ENCODE peak calls at places on chromosomes 1 and 21, in seven cellular contexts. K is tibial artery, N is dorsolateral prefrontal cortex, I is progenitor cell of endocrine pancreas, F is mesothelial cell of epicardium, V is foreskin fibroblast, U is PC-3. Z is an unnamed sample.

GRCh38 chr1:52059326-52059725 is 3.2 kb downstream of the BTF3L4 start:
- DNase-seq in N (no peak), F (no peak), V (peak; percentile 62), I (no peak), U (peak; percentile 57), K (no peak), Z (no peak)

GRCh38 chr1:45870500-45870899 is 67.1 kb downstream of the MAST2 start:
- DNase-seq in V (no peak), N (no peak), F (no peak), I (no peak), K (no peak), U (peak; percentile 73), Z (no peak)

GRCh38 chr21:30234050-30234449 is 18.2 kb upstream of the CLDN8 start:
- DNase-seq in N (no peak), U (no peak), F (no peak), K (no peak), V (peak; percentile 1), I (no peak), Z (no peak)

GRCh38 chr1:172929006-172929405 is 121.7 kb downstream of the TNFSF18 start:
- DNase-seq in I (no peak), K (no peak), V (peak; percentile 75), F (no peak), N (no peak), U (peak; percentile 63), Z (no peak)

GRCh38 chr1:15603050-15603965 is 13.9 kb upstream of the DDI2 start:
- DNase-seq in N (peak; percentile 97), I (peak; percentile 81), K (peak; percentile 98), U (peak; percentile 96), V (peak; percentile 99), F (peak; percentile 92), Z (peak; percentile 97)

GRCh38 chr1:67570473-67571143 is 114.4 kb upstream of the GADD45A start:
- DNase-seq in N (no peak), F (no peak), U (peak; percentile 96), V (peak; percentile 88), I (no peak), K (no peak), Z (no peak)

GRCh38 chr21:41658321-41658720 is 108.5 kb downstream of the RIPK4 start:
- DNase-seq in U (no peak), N (no peak), V (no peak), I (no peak), F (no peak), K (peak; percentile 51), Z (no peak)

GRCh38 chr1:234336359-234336758 is 36.9 kb upstream of the COA6 start:
- DNase-seq in N (no peak), K (no peak), F (no peak), I (no peak), V (no peak), U (no peak), Z (no peak)

GRCh38 chr1:86507935-86508582 is 38.8 kb upstream of the CLCA4 start:
- DNase-seq in F (no peak), I (no peak), N (no peak), V (peak; percentile 69), U (peak; percentile 50), K (no peak), Z (no peak)

GRCh38 chr1:174017231-174017970 is 4.8 kb downstream of the RC3H1 start:
- DNase-seq in I (no peak), U (no peak), K (no peak), N (no peak), V (peak; percentile 12), F (no peak), Z (no peak)

GRCh38 chr1:198717510-198717909 is 78.7 kb downstream of the PTPRC start:
- DNase-seq in F (no peak), U (no peak), I (no peak), N (no peak), V (no peak), K (no peak), Z (no peak)

GRCh38 chr21:16509466-16509865 is 779.7 kb downstream of the USP25 start:
- DNase-seq in V (peak; percentile 96), N (no peak), F (no peak), K (no peak), I (no peak), U (no peak), Z (no peak)

GRCh38 chr1:113103048-113103447 is 30.1 kb downstream of the LRIG2 start:
- DNase-seq in F (no peak), I (no peak), U (peak; percentile 93), K (no peak), N (no peak), V (no peak), Z (no peak)

GRCh38 chr1:246608616-246609376 is 42.5 kb downstream of the CNST start:
- DNase-seq in V (peak; percentile 95), U (peak; percentile 99), K (no peak), N (no peak), F (no peak), I (no peak), Z (peak; percentile 54)

GRCh38 chr1:50183734-50184133 is 75.0 kb downstream of the ELAVL4 start:
- DNase-seq in U (no peak), K (no peak), V (no peak), N (no peak), I (no peak), F (no peak), Z (peak; percentile 10)

GRCh38 chr1:8551057-8551456 is 233.1 kb downstream of the SLC45A1 start:
- DNase-seq in N (no peak), U (no peak), K (no peak), V (no peak), F (no peak), I (no peak), Z (no peak)

GRCh38 chr1:161177112-161177935 is at the start of gene B4GALT3:
- DNase-seq in F (peak; percentile 99), U (peak; percentile 82), I (peak; percentile 94), N (peak; percentile 86), K (peak; percentile 93), V (peak; percentile 91), Z (peak; percentile 93)

GRCh38 chr21:37072239-37072987 is 458 bp downstream of the PIGP start:
- DNase-seq in I (no peak), K (no peak), F (no peak), U (peak; percentile 62), N (peak; percentile 80), V (peak; percentile 95), Z (peak; percentile 88)

GRCh38 chr21:37074195-37074510 is 1.1 kb downstream of the TTC3 start:
- DNase-seq in I (peak; percentile 20), N (no peak), U (peak; percentile 40), V (no peak), K (no peak), F (no peak), Z (no peak)

GRCh38 chr21:37072988-37073416 is at the start of the genes PIGP and TTC3:
- DNase-seq in K (peak; percentile 96), N (peak; percentile 89), U (peak; percentile 96), I (peak; percentile 99), F (peak; percentile 100), V (peak; percentile 98), Z (peak; percentile 96)

GRCh38 chr21:37074546-37074945 is 1.5 kb downstream of the TTC3 start:
- DNase-seq in I (no peak), K (no peak), F (no peak), U (no peak), N (no peak), V (no peak), Z (no peak)

GRCh38 chr21:37073417-37074194 is 552 bp downstream of the TTC3 start:
- DNase-seq in I (peak; percentile 51), N (peak; percentile 82), U (peak; percentile 33), K (peak; percentile 83), V (peak; percentile 61), F (peak; percentile 63), Z (peak; percentile 53)
- TF ChIP-seq CTCF in I (no peak), N (no peak), U (peak; percentile 30), K (no peak), V (no peak), F (no peak), Z (no peak)

GRCh38 chr1:35565742-35566133 is 7.4 kb upstream of the TFAP2E start:
- DNase-seq in N (no peak), K (no peak), V (no peak), F (no peak), U (no peak), I (no peak), Z (no peak)

GRCh38 chr1:35563166-35563565 is 5.6 kb downstream of the NCDN start:
- DNase-seq in F (no peak), U (no peak), N (no peak), I (no peak), K (no peak), V (no peak), Z (no peak)

GRCh38 chr1:35564037-35564883 is 6.7 kb downstream of the NCDN start:
- DNase-seq in V (peak; percentile 89), F (peak; percentile 76), N (no peak), I (peak; percentile 71), U (peak; percentile 81), K (peak; percentile 83), Z (peak; percentile 83)

GRCh38 chr1:35567947-35568558 is 5.1 kb upstream of the TFAP2E start:
- DNase-seq in N (no peak), F (no peak), K (no peak), I (no peak), V (no peak), U (no peak), Z (no peak)

GRCh38 chr1:35564884-35565741 is 7.5 kb downstream of the NCDN start:
- DNase-seq in K (no peak), N (no peak), V (no peak), I (no peak), U (no peak), F (no peak), Z (no peak)
- TF ChIP-seq CTCF in K (no peak), N (no peak), V (no peak), I (no peak), U (no peak), F (peak; percentile 2), Z (peak; percentile 26)

GRCh38 chr1:231553320-231553719 is 24.9 kb downstream of the TSNAX start:
- DNase-seq in I (no peak), V (no peak), K (no peak), U (no peak), N (no peak), F (no peak), Z (no peak)

GRCh38 chr1:231554969-231555368 is 26.5 kb downstream of the TSNAX start:
- DNase-seq in V (no peak), N (no peak), I (no peak), F (no peak), K (no peak), U (no peak), Z (no peak)

GRCh38 chr1:231544943-231545592 is 16.6 kb downstream of the TSNAX start:
- DNase-seq in K (no peak), V (no peak), N (no peak), I (no peak), U (no peak), F (no peak), Z (no peak)

GRCh38 chr1:231549733-231550447 is 21.4 kb downstream of the TSNAX start:
- DNase-seq in I (no peak), U (no peak), N (no peak), K (no peak), F (no peak), V (no peak), Z (no peak)

DNA sequence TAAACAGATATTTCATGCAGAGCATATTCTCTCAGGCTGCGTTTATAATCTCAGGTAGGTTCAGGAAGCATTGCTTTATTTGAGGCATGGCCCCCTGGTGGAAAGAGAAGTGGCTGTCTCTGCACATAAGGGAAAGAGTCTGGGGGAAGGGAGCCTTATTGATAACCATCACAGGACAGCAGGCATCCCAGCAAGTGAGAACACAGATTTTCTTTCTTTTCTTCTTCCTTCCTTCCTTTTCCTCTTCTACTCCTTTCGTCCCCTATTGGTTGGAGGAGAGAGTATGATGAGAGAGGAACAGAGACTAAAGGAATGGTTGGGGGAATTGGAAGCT is 21.9 kb downstream of the TSNAX start:
- DNase-seq in I (no peak), K (no peak), U (peak; percentile 58), V (peak; percentile 21), F (no peak), N (no peak), Z (no peak)
- TF ChIP-seq CTCF in I (peak; percentile 64), K (no peak), U (peak; percentile 86), V (peak; percentile 37), F (peak; percentile 31), N (no peak), Z (peak; percentile 45)

GRCh38 chr1:238710697-238711096 is 675.7 kb upstream of the CHRM3 start:
- DNase-seq in K (no peak), N (no peak), U (peak; percentile 20), I (no peak), F (no peak), V (no peak), Z (no peak)
- TF ChIP-seq CTCF in K (no peak), N (no peak), U (peak; percentile 43), I (peak; percentile 23), F (no peak), V (no peak), Z (no peak)